ENCODE peak calls at places on chromosome 18, in four cellular contexts. R, A, K and Q are unnamed samples.

GRCh38 chr18:68262697-68263293 is 452.1 kb downstream of the TMX3 start:
- DNase-seq in K (no peak), A (peak; percentile 69), R (no peak), Q (peak; percentile 66)

GRCh38 chr18:79548077-79548450 is 131.5 kb upstream of the CTDP1 start:
- DNase-seq in R (no peak), K (no peak), A (no peak), Q (no peak)

GRCh38 chr18:48003426-48004349 is 73.2 kb upstream of the SMAD2 start:
- DNase-seq in R (peak; percentile 27), K (no peak), A (no peak), Q (no peak)

GRCh38 chr18:12308386-12309100 is 502 bp downstream of the TUBB6 start:
- DNase-seq in R (no peak), K (peak; percentile 46), A (no peak), Q (peak; percentile 79)

GRCh38 chr18:23994361-23994902 is 20.1 kb upstream of the TTC39C start:
- DNase-seq in R (peak; percentile 90), A (peak; percentile 85), K (no peak), Q (peak; percentile 77)

GRCh38 chr18:50053142-50053541 is 141.8 kb downstream of the MYO5B start:
- DNase-seq in R (no peak), A (no peak), K (no peak), Q (no peak)

GRCh38 chr18:33577688-33578370 is at the start of gene ASXL3:
- DNase-seq in A (no peak), K (no peak), R (no peak), Q (no peak)

GRCh38 chr18:76459312-76459686 is 35.7 kb downstream of the ZNF516 start:
- DNase-seq in A (no peak), K (no peak), R (no peak), Q (no peak)

GRCh38 chr18:1034971-1035370 is 130.3 kb downstream of the ADCYAP1 start:
- DNase-seq in A (no peak), R (no peak), K (no peak), Q (no peak)

GRCh38 chr18:11165952-11166351 is 16.6 kb upstream of the PIEZO2 start:
- DNase-seq in A (no peak), K (no peak), R (no peak), Q (no peak)

GRCh38 chr18:48354746-48355260 is 54.4 kb downstream of the ZBTB7C start:
- DNase-seq in K (no peak), R (no peak), A (no peak), Q (no peak)

GRCh38 chr18:28684746-28685145 is 507.8 kb upstream of the CDH2 start:
- DNase-seq in K (no peak), A (peak; percentile 24), R (peak; percentile 29), Q (no peak)

GRCh38 chr18:67484458-67484857 is 32.1 kb downstream of the DSEL start:
- DNase-seq in R (no peak), A (no peak), K (no peak), Q (no peak)

GRCh38 chr18:21099442-21099841 is 12.2 kb downstream of the ROCK1 start:
- DNase-seq in R (no peak), A (no peak), K (no peak), Q (no peak)

GRCh38 chr18:78831603-78832002 is 148.0 kb upstream of the SALL3 start:
- DNase-seq in K (no peak), A (no peak), R (no peak), Q (no peak)

GRCh38 chr18:78758496-78758895 is 221.1 kb upstream of the SALL3 start:
- DNase-seq in K (no peak), A (no peak), R (no peak), Q (no peak)

GRCh38 chr18:25111382-25112070 is 240.4 kb downstream of the ZNF521 start:
- DNase-seq in A (no peak), R (no peak), K (no peak), Q (no peak)

GRCh38 chr18:34709631-34710429 is at the start of gene DTNA:
- DNase-seq in A (peak; percentile 77), K (peak; percentile 29), R (peak; percentile 94), Q (peak; percentile 50)

GRCh38 chr18:77377813-77378212 is 128.2 kb downstream of the GALR1 start:
- DNase-seq in A (no peak), K (no peak), R (no peak), Q (no peak)

GRCh38 chr18:8754995-8755955 is 49.9 kb downstream of the MTCL1 start:
- DNase-seq in A (peak; percentile 33), K (no peak), R (peak; percentile 35), Q (no peak)

GRCh38 chr18:48159816-48160215 is 229.4 kb upstream of the SMAD2 start:
- DNase-seq in R (no peak), K (no peak), A (no peak), Q (no peak)

GRCh38 chr18:45626330-45627203 is 11.3 kb downstream of the SLC14A2 start:
- DNase-seq in K (no peak), A (no peak), R (no peak), Q (no peak)

GRCh38 chr18:57649536-57650495 is 28.2 kb upstream of the NARS1 start:
- DNase-seq in A (peak; percentile 53), K (peak; percentile 60), R (no peak), Q (no peak)

GRCh38 chr18:34120294-34120693 is 104.4 kb downstream of the NOL4 start:
- DNase-seq in R (no peak), A (no peak), K (no peak), Q (no peak)

GRCh38 chr18:58255701-58256311 is 211.8 kb downstream of the NEDD4L start:
- DNase-seq in K (no peak), R (no peak), A (no peak), Q (no peak)

GRCh38 chr18:66495844-66496243 is 108.0 kb downstream of the CDH19 start:
- DNase-seq in R (no peak), A (peak; percentile 8), K (no peak), Q (no peak)

GRCh38 chr18:26496528-26496927 is 51.8 kb downstream of the KCTD1 start:
- DNase-seq in A (no peak), R (no peak), K (no peak), Q (no peak)

GRCh38 chr18:63290456-63291200 is 28.9 kb downstream of the BCL2 start:
- DNase-seq in R (no peak), K (no peak), A (no peak), Q (no peak)

GRCh38 chr18:5720132-5720531 is 175.2 kb downstream of the TMEM200C start:
- DNase-seq in A (no peak), K (no peak), R (no peak), Q (no peak)

GRCh38 chr18:75582940-75583339 is 155.4 kb upstream of the SMIM21 start:
- DNase-seq in K (no peak), A (no peak), R (no peak), Q (no peak)

GRCh38 chr18:74518456-74519315 is 15.6 kb upstream of the CNDP1 start:
- DNase-seq in R (no peak), A (no peak), K (no peak), Q (no peak)

GRCh38 chr18:8140841-8141501 is 468.3 kb upstream of the RAB12 start:
- DNase-seq in K (no peak), A (no peak), R (no peak), Q (no peak)

GRCh38 chr18:69397096-69397495 is 3.6 kb upstream of the DOK6 start:
- DNase-seq in R (peak; percentile 1), K (no peak), A (no peak), Q (no peak)

GRCh38 chr18:22009242-22009641 is 160.1 kb upstream of the GATA6 start:
- DNase-seq in K (no peak), A (no peak), R (no peak), Q (no peak)

GRCh38 chr18:6624271-6624670 is 105.2 kb upstream of the ARHGAP28 start:
- DNase-seq in R (peak; percentile 42), A (no peak), K (no peak), Q (peak; percentile 68)

GRCh38 chr18:22175326-22175725 is 5.9 kb downstream of the GATA6 start:
- DNase-seq in K (no peak), R (no peak), A (no peak), Q (no peak)

GRCh38 chr18:45357681-45358470 is 257.4 kb upstream of the SLC14A2 start:
- DNase-seq in A (no peak), K (no peak), R (no peak), Q (no peak)

GRCh38 chr18:26386421-26386820 is 160.2 kb downstream of the TAF4B start:
- DNase-seq in K (no peak), R (no peak), A (no peak), Q (no peak)

GRCh38 chr18:54162431-54162830 is 62.0 kb downstream of the MBD2 start:
- DNase-seq in A (peak; percentile 50), K (no peak), R (no peak), Q (peak; percentile 57)